ENCODE peak calls at places on chromosomes 13 and 19, in ten cellular contexts. O is CD4-positive, alpha-beta memory T cell; C is uterus; D is breast epithelium; V is cardiac muscle cell; Y is SK-N-SH; M is thoracic aorta; I is GM23338; G is adrenal gland; R is fibroblast of lung. Q is an unnamed sample. For H3K27me3 and H3K36me3, the result is how much of the 10 kb centered on the place peaks cover.

GRCh38 chr19:48870048-48870447 is 1.6 kb upstream of the PLEKHA4 start:
- DNase-seq in C (no peak), G (no peak), R (no peak), M (no peak), D (no peak), V (no peak), O (no peak), Y (no peak), I (no peak), Q (no peak)

GRCh38 chr13:112326821-112327370 is 49.3 kb upstream of the SPACA7 start:
- DNase-seq in V (no peak), D (no peak), C (no peak), G (no peak), O (no peak), Y (no peak), I (no peak), R (no peak), M (no peak), Q (no peak)

GRCh38 chr19:35843676-35844481 is 8.4 kb downstream of the NPHS1 start:
- DNase-seq in I (peak), M (no peak), R (no peak), O (no peak), G (peak), C (no peak), V (peak), D (no peak), Y (peak), Q (no peak)

GRCh38 chr13:100275746-100276145 is 186.9 kb downstream of the PCCA start:
- DNase-seq in M (no peak), G (no peak), R (no peak), C (no peak), O (no peak), D (no peak), I (no peak), V (no peak), Y (no peak), Q (no peak)

GRCh38 chr19:48819366-48819816 is 8.6 kb upstream of the BCAT2 start:
- DNase-seq in C (peak), Y (no peak), O (no peak), D (peak), G (peak), I (no peak), R (peak), V (no peak), M (peak), Q (peak)

GRCh38 chr13:108263961-108264360 is 5.6 kb upstream of the TNFSF13B start:
- DNase-seq in V (no peak), G (no peak), C (no peak), M (no peak), Y (no peak), D (no peak), R (no peak), I (no peak), O (no peak), Q (no peak)

GRCh38 chr19:38815059-38816001 is 2.6 kb upstream of the LGALS4 start:
- DNase-seq in Y (peak), O (no peak), G (no peak), I (peak), D (no peak), M (no peak), R (no peak), V (no peak), C (no peak), Q (no peak)

GRCh38 chr13:106867249-106867648 is 299.3 kb upstream of the ARGLU1 start:
- DNase-seq in I (peak), M (no peak), R (peak), D (no peak), O (no peak), V (no peak), Y (peak), G (no peak), C (no peak), Q (no peak)

GRCh38 chr13:70703755-70704154 is 595.5 kb upstream of the KLHL1 start:
- DNase-seq in G (no peak), D (no peak), R (peak), Y (no peak), I (no peak), M (no peak), O (no peak), V (no peak), C (no peak), Q (no peak)

GRCh38 chr13:99626461-99627082 is 125.3 kb downstream of the TM9SF2 start:
- DNase-seq in V (no peak), Y (no peak), I (no peak), C (no peak), G (peak), M (no peak), O (no peak), R (peak), D (no peak), Q (no peak)

GRCh38 chr13:35953537-35954206 is 177.5 kb downstream of the DCLK1 start:
- DNase-seq in G (peak), V (peak), M (peak), I (peak), D (peak), R (peak), C (peak), Y (peak), O (no peak), Q (peak)

GRCh38 chr19:1853295-1854031 is 5.2 kb upstream of the REXO1 start:
- DNase-seq in G (peak), O (peak), I (peak), D (peak), C (no peak), R (peak), M (no peak), Y (peak), V (peak), Q (peak)

GRCh38 chr13:78317030-78317429 is 286.3 kb downstream of the POU4F1 start:
- DNase-seq in O (no peak), M (no peak), R (no peak), V (peak), D (no peak), Y (peak), I (peak), C (no peak), G (no peak), Q (no peak)

GRCh38 chr13:35086667-35087066 is 144.6 kb downstream of the NBEA start:
- DNase-seq in G (no peak), M (no peak), D (no peak), R (peak), O (no peak), I (no peak), V (no peak), C (no peak), Y (no peak), Q (no peak)

GRCh38 chr19:49564616-49565045 is 15.7 kb downstream of the NOSIP start:
- DNase-seq in V (no peak), I (no peak), Y (no peak), M (no peak), O (peak), R (no peak), G (no peak), D (no peak), C (no peak), Q (no peak)

GRCh38 chr13:31878955-31879354 is 139.6 kb downstream of the RXFP2 start:
- DNase-seq in I (no peak), C (no peak), V (no peak), O (no peak), Y (no peak), R (no peak), D (no peak), G (no peak), M (no peak), Q (no peak)

GRCh38 chr13:52738719-52739467 is 727 bp downstream of the CNMD start:
- DNase-seq in M (no peak), G (peak), O (no peak), D (no peak), I (peak), R (no peak), V (peak), Y (no peak), C (no peak), Q (no peak)

GRCh38 chr13:110336108-110336507 is 29.0 kb downstream of the COL4A2 start:
- DNase-seq in I (no peak), D (no peak), M (no peak), G (no peak), R (no peak), Y (no peak), O (no peak), V (no peak), C (no peak), Q (no peak)

GRCh38 chr19:21705393-21705792 is 62.0 kb downstream of the ZNF100 start:
- DNase-seq in D (no peak), R (no peak), I (peak), Y (no peak), V (no peak), C (no peak), O (no peak), G (no peak), M (no peak), Q (no peak)

GRCh38 chr19:35524181-35524838 is 3.8 kb downstream of the SBSN start:
- DNase-seq in O (no peak), I (peak), Y (no peak), R (no peak), C (no peak), G (no peak), M (no peak), V (peak), D (no peak), Q (no peak)

GRCh38 chr13:33031277-33031676 is 15.1 kb downstream of the KL start:
- DNase-seq in G (no peak), I (no peak), M (no peak), O (no peak), R (no peak), Y (no peak), V (no peak), C (no peak), D (no peak), Q (no peak)

GRCh38 chr19:41541990-41542584 is 33.9 kb upstream of the CEACAM21 start:
- DNase-seq in I (peak), C (peak), G (peak), M (no peak), V (peak), R (no peak), Y (peak), O (peak), D (no peak), Q (no peak)

GRCh38 chr13:31773538-31773937 is 34.2 kb downstream of the RXFP2 start:
- DNase-seq in M (no peak), I (no peak), R (peak), G (no peak), D (no peak), C (no peak), Y (no peak), V (no peak), O (no peak), Q (no peak)

GRCh38 chr13:99577934-99578917 is 77.0 kb downstream of the TM9SF2 start:
- DNase-seq in D (no peak), R (no peak), G (peak), M (no peak), V (no peak), O (no peak), Y (no peak), C (no peak), I (peak), Q (no peak)

GRCh38 chr13:52925221-52925620 is 76.8 kb upstream of the PCDH8 start:
- DNase-seq in V (no peak), D (peak), G (no peak), O (no peak), Y (no peak), C (no peak), M (no peak), R (no peak), I (no peak), Q (peak)

GRCh38 chr13:47893527-47893926 is 107.5 kb downstream of the SUCLA2 start:
- DNase-seq in R (no peak), C (no peak), D (no peak), G (no peak), V (no peak), M (no peak), Y (no peak), I (no peak), O (no peak), Q (no peak)
- H3K27me3 ChIP-seq in R (under half), C (under half), D (under half), G (under half), V (under half), M (under half), Y (under half), I (under half), O (under half), Q (under half)

DNA sequence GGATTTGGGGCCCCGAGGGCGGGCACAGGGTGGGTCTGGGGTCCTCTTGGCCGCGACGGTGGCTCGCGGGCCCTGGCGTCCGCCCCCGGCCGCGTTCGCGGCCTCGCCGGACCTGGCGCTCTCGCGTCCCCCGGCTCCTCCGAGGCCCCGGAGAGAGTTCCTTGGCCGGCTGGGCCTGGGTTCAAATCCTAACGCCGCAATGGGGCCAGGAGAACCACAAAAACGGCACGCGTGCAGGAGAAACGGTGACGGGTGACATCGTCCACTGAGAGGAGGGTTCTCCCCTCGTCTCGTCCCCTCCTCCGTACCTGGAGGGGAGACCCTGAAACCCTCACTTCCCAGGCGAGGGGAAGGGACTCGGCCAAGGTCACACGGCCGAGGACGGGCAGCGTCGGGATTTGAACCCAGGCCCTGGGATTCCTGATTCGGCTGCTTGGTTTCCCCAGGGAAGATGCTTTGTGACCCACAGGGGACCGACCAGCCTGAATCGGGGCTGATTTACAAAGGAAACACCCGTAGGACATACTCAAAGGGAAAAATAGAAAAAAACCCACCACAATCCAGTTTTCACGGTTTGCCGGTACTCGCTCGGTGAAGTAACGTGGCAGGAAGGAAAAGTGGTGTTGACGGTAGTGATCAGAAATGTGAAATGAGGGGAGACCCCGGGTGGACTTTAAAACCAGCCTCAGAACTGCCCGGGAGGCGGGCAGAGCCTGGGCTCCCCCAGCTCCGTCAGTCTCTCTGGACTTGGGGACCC is 692 bp downstream of the SAFB start:
- DNase-seq in C (peak), V (no peak), D (peak), M (no peak), Y (peak), R (no peak), G (no peak), O (no peak), I (no peak), Q (peak)
- H3K36me3 ChIP-seq in C (under half), V (under half), D (under half), M (under half), Y (half or more), R (under half), G (under half), O (under half), I (under half), Q (half or more)

DNA sequence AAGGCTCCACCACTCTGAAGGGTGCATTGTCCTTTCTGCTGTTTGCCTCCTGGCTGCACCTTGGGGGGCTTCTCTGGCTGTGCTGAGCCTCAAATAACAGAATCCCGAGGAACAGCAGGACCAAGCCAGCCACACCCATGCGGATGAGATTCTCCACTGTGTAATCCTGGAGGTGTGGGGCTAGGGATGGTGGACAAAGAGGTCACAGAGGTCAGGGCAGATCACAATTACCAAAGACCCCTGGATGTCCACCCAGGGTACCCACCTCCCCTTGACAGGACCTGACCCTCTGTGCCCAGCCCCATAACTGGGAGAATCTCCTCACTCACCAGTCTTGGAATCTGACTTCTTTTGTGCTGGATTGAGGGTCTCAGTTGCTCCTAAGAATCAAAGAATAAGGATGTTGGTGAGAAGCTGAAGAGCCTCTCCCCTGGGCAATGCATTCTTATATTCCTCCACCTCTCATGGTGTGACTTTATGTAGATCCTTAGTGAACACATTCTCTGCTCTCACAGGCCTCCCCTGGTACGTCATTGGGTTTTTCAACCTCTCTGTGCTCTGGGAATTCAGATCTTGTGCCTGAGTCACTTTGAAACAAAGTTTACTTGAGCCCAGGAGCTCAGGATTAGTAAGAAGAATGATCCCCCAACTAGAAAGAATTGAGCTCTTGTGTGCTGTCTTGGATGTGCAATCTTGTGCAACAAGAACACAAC is 5.2 kb downstream of the LILRA4 start:
- DNase-seq in M (no peak), D (no peak), I (no peak), G (no peak), C (no peak), V (no peak), R (no peak), O (no peak), Y (no peak), Q (no peak)
- H3K27me3 ChIP-seq in M (under half), D (under half), I (under half), G (under half), C (under half), V (under half), R (under half), O (under half), Y (half or more), Q (under half)

GRCh38 chr19:54127688-54128440 is 9.7 kb upstream of the CNOT3 start:
- DNase-seq in G (no peak), V (no peak), Y (no peak), D (no peak), R (no peak), M (no peak), I (no peak), O (no peak), C (no peak), Q (no peak)

GRCh38 chr19:54129617-54129996 is 8.0 kb upstream of the CNOT3 start:
- DNase-seq in M (no peak), V (no peak), D (no peak), O (no peak), I (no peak), C (no peak), G (no peak), R (no peak), Y (no peak), Q (no peak)

GRCh38 chr19:54125713-54126112 is 10.2 kb downstream of the PRPF31 start:
- DNase-seq in O (no peak), C (no peak), V (no peak), M (no peak), R (no peak), D (no peak), I (no peak), G (no peak), Y (no peak), Q (no peak)

GRCh38 chr19:54128441-54128725 is 9.2 kb upstream of the CNOT3 start:
- DNase-seq in Y (no peak), D (no peak), M (no peak), R (no peak), O (no peak), V (no peak), I (no peak), C (no peak), G (no peak), Q (no peak)

DNA sequence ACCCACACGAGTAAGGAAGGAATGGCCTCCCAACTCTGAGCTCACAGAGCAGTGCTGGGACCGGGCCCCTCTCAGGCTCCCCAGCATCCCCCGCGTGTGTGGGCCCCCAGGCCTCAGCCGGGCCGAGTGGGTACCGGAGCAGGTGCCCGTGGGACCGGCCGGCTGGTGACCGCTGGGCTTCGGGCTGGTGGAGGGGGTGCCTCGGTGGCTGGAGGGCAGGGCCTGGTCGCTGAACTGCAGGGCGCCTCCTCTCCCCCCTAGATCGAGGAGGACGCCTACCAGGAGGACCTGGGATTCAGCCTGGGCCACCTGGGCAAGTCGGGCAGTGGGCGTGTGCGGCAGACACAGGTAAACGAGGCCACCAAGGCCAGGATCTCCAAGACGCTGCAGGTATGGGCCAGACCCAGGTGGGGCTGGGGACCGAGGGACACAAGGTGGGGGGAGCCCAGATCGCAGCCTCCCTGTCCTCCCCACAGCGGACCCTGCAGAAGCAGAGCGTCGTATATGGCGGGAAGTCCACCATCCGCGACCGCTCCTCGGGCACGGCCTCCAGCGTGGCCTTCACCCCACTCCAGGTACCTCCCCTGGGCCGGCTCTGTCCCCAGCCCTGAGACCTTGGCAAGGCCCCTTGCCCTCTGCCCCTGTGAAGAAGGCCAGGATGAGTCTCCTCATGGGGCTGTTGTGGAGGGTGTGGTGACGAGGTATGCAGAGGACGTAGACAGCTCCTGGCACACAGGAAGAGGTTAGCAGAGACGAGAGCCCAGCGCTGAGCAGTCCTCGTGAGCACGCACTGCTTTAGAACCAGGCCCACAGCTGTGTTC is 8.6 kb upstream of the CNOT3 start:
- DNase-seq in D (no peak), I (no peak), O (no peak), G (no peak), M (no peak), C (no peak), R (no peak), V (no peak), Y (no peak), Q (no peak)
- H3K36me3 ChIP-seq in D (under half), I (under half), O (under half), G (under half), M (half or more), C (under half), R (under half), V (under half), Y (under half), Q (half or more)

DNA sequence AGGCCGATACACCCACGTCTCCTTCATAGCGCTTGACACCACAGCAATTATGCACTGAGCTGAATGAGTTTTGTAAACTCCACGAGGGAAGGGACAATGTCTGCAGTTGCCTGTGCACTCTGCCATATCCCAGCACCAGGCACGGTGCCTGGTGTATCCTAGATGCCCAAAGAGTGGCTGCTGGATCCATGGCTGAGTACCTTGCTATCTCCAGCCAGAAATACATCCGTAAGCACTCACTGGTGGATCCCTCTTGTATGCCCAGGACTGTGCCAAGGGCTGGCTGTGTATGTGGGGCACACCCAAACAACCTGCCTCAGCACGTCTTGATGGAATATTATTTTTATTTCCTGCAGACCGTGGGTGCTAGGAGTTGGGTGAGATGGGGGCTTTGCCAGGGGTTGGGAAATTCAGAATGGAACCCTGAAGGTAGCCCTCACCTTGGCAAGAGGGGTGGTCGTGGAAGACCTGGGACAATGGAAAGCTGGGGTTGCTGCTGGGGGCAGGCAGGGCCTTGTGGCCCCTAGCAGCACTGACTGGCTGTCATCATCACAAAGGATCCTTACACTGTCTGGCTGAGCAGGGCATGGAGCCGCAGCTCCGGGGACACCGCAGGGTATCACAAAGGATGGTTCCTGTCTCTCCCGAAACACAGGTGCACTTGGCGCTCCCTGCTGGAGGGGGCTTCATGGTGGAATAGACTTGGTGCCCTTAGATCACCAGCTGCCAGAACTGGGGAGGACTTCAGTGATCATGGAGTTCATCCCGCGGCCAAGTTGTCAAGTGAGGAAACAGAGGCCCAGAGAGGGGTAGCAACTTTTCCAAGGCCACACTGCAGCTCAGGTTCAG is 131.3 kb downstream of the URI1 start:
- DNase-seq in R (no peak), C (no peak), Y (no peak), M (no peak), G (no peak), O (no peak), V (no peak), D (no peak), I (peak), Q (peak)
- H3K27me3 ChIP-seq in R (under half), C (under half), Y (under half), M (under half), G (under half), O (under half), V (under half), D (under half), I (under half), Q (under half)